ENCODE peak calls at places on chromosomes 1 and 21, in six cellular contexts. I, Z, J, U, B and X are unnamed samples.

GRCh38 chr1:160256396-160257046 is 5.8 kb downstream of the DCAF8 start:
- DNase-seq in I (no peak), Z (no peak), J (no peak), U (peak), B (peak), X (no peak)

GRCh38 chr1:230348386-230349022 is 77.6 kb downstream of the PGBD5 start:
- DNase-seq in I (no peak), Z (no peak), J (no peak), U (no peak), B (no peak), X (no peak)

GRCh38 chr1:167631987-167632680 is 2.1 kb downstream of the RCSD1 start:
- DNase-seq in I (peak), Z (no peak), J (no peak), U (no peak), B (no peak), X (no peak)

GRCh38 chr1:23103001-23103879 is 65.4 kb downstream of the LUZP1 start:
- DNase-seq in I (peak), Z (peak), J (no peak), U (peak), B (peak), X (no peak)

GRCh38 chr1:80358141-80358540 is 1351.6 kb upstream of the ADGRL4 start:
- DNase-seq in I (no peak), Z (no peak), J (no peak), U (no peak), B (no peak), X (no peak)

GRCh38 chr1:9291914-9292360 is 757 bp upstream of the SPSB1 start:
- DNase-seq in I (no peak), Z (no peak), J (no peak), U (no peak), B (peak), X (no peak)

GRCh38 chr1:153616144-153616884 is at the start of gene S100A14:
- DNase-seq in I (no peak), Z (no peak), J (no peak), U (peak), B (no peak), X (peak)

GRCh38 chr1:243718893-243719292 is 131.2 kb downstream of the AKT3 start:
- DNase-seq in I (no peak), Z (no peak), J (no peak), U (no peak), B (peak), X (peak)

GRCh38 chr1:107152332-107152731 is 11.5 kb downstream of the NTNG1 start:
- DNase-seq in I (no peak), Z (no peak), J (no peak), U (no peak), B (no peak), X (no peak)

GRCh38 chr1:32464716-32465540 is at the start of gene ZBTB8B:
- DNase-seq in I (peak), Z (peak), J (no peak), U (no peak), B (peak), X (no peak)

GRCh38 chr1:234533975-234534876 is 55.2 kb upstream of the TARBP1 start:
- DNase-seq in I (no peak), Z (no peak), J (no peak), U (no peak), B (peak), X (no peak)

GRCh38 chr1:216723274-216723780 is at the start of gene ESRRG:
- DNase-seq in I (no peak), Z (no peak), J (no peak), U (no peak), B (no peak), X (no peak)

GRCh38 chr1:227370463-227371254 is 52.4 kb upstream of the CDC42BPA start:
- DNase-seq in I (no peak), Z (no peak), J (no peak), U (no peak), B (peak), X (no peak)

GRCh38 chr1:1907098-1907736 is 7.8 kb upstream of the CALML6 start:
- DNase-seq in I (no peak), Z (peak), J (no peak), U (peak), B (no peak), X (no peak)

GRCh38 chr1:247966520-247967204 is 1.6 kb downstream of the OR2AK2 start:
- DNase-seq in I (no peak), Z (peak), J (no peak), U (no peak), B (no peak), X (no peak)

GRCh38 chr1:154493276-154493675 is 8.7 kb upstream of the TDRD10 start:
- DNase-seq in I (no peak), Z (no peak), J (no peak), U (no peak), B (no peak), X (no peak)

GRCh38 chr1:221394011-221394544 is 347.8 kb downstream of the DUSP10 start:
- DNase-seq in I (no peak), Z (no peak), J (no peak), U (no peak), B (peak), X (no peak)

GRCh38 chr1:213549982-213550381 is 437.8 kb upstream of the PROX1 start:
- DNase-seq in I (no peak), Z (no peak), J (no peak), U (no peak), B (no peak), X (no peak)

GRCh38 chr1:240232548-240232947 is 140.9 kb downstream of the FMN2 start:
- DNase-seq in I (no peak), Z (no peak), J (no peak), U (no peak), B (peak), X (no peak)

GRCh38 chr1:93394514-93394913 is 48.8 kb downstream of the DR1 start:
- DNase-seq in I (no peak), Z (no peak), J (no peak), U (no peak), B (no peak), X (no peak)

GRCh38 chr1:193701729-193702128 is 515.3 kb upstream of the B3GALT2 start:
- DNase-seq in I (no peak), Z (no peak), J (no peak), U (no peak), B (no peak), X (no peak)

GRCh38 chr1:31587720-31588423 is 11.6 kb downstream of the TINAGL1 start:
- DNase-seq in I (no peak), Z (peak), J (no peak), U (no peak), B (no peak), X (no peak)

GRCh38 chr21:32073190-32073589 is 200.4 kb downstream of the HUNK start:
- DNase-seq in I (no peak), Z (no peak), J (no peak), U (no peak), B (no peak), X (no peak)

GRCh38 chr1:43872280-43872679 is 61.3 kb upstream of the ARTN start:
- DNase-seq in I (no peak), Z (no peak), J (no peak), U (peak), B (no peak), X (no peak)

GRCh38 chr1:88291902-88292301 is 392.2 kb upstream of the PKN2 start:
- DNase-seq in I (no peak), Z (no peak), J (no peak), U (no peak), B (no peak), X (no peak)

GRCh38 chr1:205204552-205204951 is 7.0 kb downstream of the DSTYK start:
- DNase-seq in I (no peak), Z (no peak), J (no peak), U (no peak), B (no peak), X (no peak)

GRCh38 chr21:25790122-25790951 is 55.6 kb downstream of the GABPA start:
- DNase-seq in I (no peak), Z (peak), J (no peak), U (no peak), B (peak), X (no peak)

GRCh38 chr1:91831132-91831930 is 54.6 kb downstream of the TGFBR3 start:
- DNase-seq in I (no peak), Z (no peak), J (no peak), U (no peak), B (no peak), X (no peak)

GRCh38 chr1:54008876-54009275 is 9.1 kb downstream of the LDLRAD1 start:
- DNase-seq in I (no peak), Z (no peak), J (no peak), U (no peak), B (no peak), X (no peak)

GRCh38 chr1:216221260-216221700 is 202.0 kb downstream of the USH2A start:
- DNase-seq in I (no peak), Z (peak), J (no peak), U (peak), B (peak), X (no peak)

GRCh38 chr1:35725591-35725990 is 6.9 kb upstream of the C1orf216 start:
- DNase-seq in I (no peak), Z (no peak), J (no peak), U (no peak), B (peak), X (no peak)

GRCh38 chr1:94801919-94802546 is 18.1 kb upstream of the SLC44A3 start:
- DNase-seq in I (no peak), Z (peak), J (no peak), U (peak), B (peak), X (peak)

GRCh38 chr1:118184737-118185082 is 318 bp downstream of the SPAG17 start:
- DNase-seq in I (no peak), Z (no peak), J (no peak), U (no peak), B (no peak), X (no peak)